ENCODE peak calls at places on chromosomes 1 and 21, in six cellular contexts. M is pancreas, Z is nephron progenitor cell, Q is psoas muscle, O is heart left ventricle, A is heart right ventricle. Y is an unnamed sample.

GRCh38 chr1:115505157-115505571 is 136.6 kb upstream of the VANGL1 start:
- DNase-seq in M (no peak), Z (no peak), Q (no peak), O (no peak), A (no peak), Y (no peak)

GRCh38 chr1:45622267-45622890 is 1.5 kb downstream of the CCDC17 start:
- DNase-seq in M (no peak), Z (peak; percentile 40), Q (peak; percentile 61), O (peak; percentile 34), A (peak; percentile 22), Y (no peak)

GRCh38 chr1:59043796-59044195 is 253.1 kb upstream of the FGGY start:
- DNase-seq in M (peak; percentile 13), Z (no peak), Q (peak; percentile 92), O (peak; percentile 84), A (peak; percentile 61), Y (peak; percentile 48)

GRCh38 chr21:45419162-45419561 is 14.2 kb downstream of the COL18A1 start:
- DNase-seq in M (no peak), Z (no peak), Q (no peak), O (peak; percentile 23), A (peak; percentile 9), Y (no peak)

GRCh38 chr1:51768971-51769601 is 109.4 kb downstream of the NRDC start:
- DNase-seq in M (no peak), Z (peak; percentile 4), Q (no peak), O (no peak), A (no peak), Y (peak; percentile 48)

GRCh38 chr1:91020967-91021685 is 709 bp downstream of the ZNF644 start:
- DNase-seq in M (peak; percentile 64), Z (peak; percentile 80), Q (peak; percentile 82), O (peak; percentile 71), A (peak; percentile 59), Y (peak; percentile 54)

GRCh38 chr1:44724408-44725308 is 6.3 kb downstream of the RNU5D-1 start:
- DNase-seq in M (no peak), Z (no peak), Q (no peak), O (no peak), A (no peak), Y (no peak)

GRCh38 chr1:82819234-82819633 is 1018.5 kb downstream of the ADGRL2 start:
- DNase-seq in M (no peak), Z (no peak), Q (no peak), O (no peak), A (no peak), Y (no peak)

GRCh38 chr1:178653091-178653490 is 72.0 kb upstream of the RALGPS2 start:
- DNase-seq in M (no peak), Z (no peak), Q (no peak), O (no peak), A (no peak), Y (peak; percentile 40)

GRCh38 chr1:233448290-233448689 is 120.8 kb downstream of the MAP3K21 start:
- DNase-seq in M (no peak), Z (no peak), Q (no peak), O (no peak), A (peak; percentile 35), Y (no peak)

GRCh38 chr1:207911983-207912760 is 1.2 kb upstream of the CD34 start:
- DNase-seq in M (no peak), Z (no peak), Q (no peak), O (no peak), A (no peak), Y (no peak)

GRCh38 chr1:151187205-151187604 is 2.8 kb downstream of the VPS72 start:
- DNase-seq in M (no peak), Z (no peak), Q (no peak), O (no peak), A (no peak), Y (no peak)

GRCh38 chr1:14539309-14539708 is 59.2 kb upstream of the KAZN start:
- DNase-seq in M (no peak), Z (no peak), Q (no peak), O (no peak), A (no peak), Y (no peak)

GRCh38 chr1:14535619-14536355 is 62.7 kb upstream of the KAZN start:
- DNase-seq in M (no peak), Z (no peak), Q (no peak), O (no peak), A (no peak), Y (no peak)

GRCh38 chr1:14539953-14540563 is 58.4 kb upstream of the KAZN start:
- DNase-seq in M (no peak), Z (peak; percentile 27), Q (no peak), O (no peak), A (no peak), Y (no peak)

GRCh38 chr1:14541348-14541747 is 57.1 kb upstream of the KAZN start:
- DNase-seq in M (no peak), Z (no peak), Q (no peak), O (no peak), A (no peak), Y (no peak)

DNA sequence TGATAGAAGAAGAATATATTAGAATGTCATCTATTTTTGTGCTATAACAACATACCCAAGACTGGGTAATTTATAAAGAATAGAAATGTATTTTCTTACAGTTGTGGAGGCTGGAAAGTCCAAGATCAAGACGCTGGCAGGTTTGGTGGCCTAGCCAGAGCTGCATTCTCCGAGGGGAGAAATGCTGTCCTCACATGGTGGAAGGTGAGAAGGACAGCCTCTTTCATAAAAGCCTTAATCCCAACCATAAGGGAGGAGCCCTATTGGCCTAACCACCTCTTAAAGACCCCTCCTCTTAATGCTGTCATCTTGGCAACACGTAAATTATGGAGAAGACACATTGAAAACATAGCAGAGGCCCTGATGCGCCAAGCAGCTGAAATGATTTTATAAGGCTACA is 60.1 kb upstream of the KAZN start:
- DNase-seq in M (no peak), Z (no peak), Q (no peak), O (no peak), A (no peak), Y (no peak)
- TF ChIP-seq CTCF in M (no peak), Z (no peak), Q (no peak), O (no peak), A (no peak), Y (no peak)

DNA sequence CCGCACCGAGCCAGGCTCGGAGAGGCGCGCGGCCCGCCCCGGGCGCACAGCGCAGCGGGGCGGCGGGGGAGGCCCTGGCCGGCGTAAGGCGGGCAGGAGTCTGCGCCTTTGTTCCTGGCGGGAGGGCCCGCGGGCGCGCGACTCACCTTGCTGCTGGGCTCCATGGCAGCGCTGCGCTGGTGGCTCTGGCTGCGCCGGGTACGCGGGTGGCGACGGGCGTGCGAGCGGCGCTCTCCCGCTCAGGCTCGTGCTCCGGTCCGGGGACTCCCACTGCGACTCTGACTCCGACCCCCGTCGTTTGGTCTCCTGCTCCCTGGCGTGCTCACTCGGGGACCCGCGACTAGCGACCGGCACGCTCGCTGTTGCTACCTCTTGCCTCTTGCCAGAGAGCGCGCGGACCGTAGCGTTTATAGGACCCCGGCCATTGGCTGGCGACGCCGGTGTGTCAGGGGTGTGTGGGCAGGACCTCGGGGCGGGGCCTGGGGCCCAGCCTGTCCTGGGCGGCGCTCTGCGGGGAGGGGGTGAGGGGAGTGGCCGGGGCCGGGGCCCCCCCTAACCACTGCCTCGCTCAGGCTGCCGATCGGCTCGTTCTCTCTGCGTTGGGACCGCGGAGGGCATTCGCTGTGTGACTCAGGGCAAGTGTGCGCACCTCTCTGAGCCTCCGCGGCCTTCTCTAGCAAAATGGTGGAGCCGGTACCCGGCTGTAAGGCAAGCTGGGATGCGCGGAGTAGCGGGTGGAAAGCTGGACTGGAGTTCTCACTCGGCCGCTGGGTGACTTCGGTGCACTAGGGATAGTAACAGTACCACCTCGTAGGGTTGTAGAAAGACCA is at the start of gene SLC2A1:
- DNase-seq in M (peak; percentile 88), Z (peak; percentile 89), Q (peak; percentile 91), O (peak; percentile 93), A (peak; percentile 90), Y (peak; percentile 93)
- TF ChIP-seq CTCF in M (no peak), Z (no peak), Q (no peak), O (no peak), A (no peak), Y (no peak)

GRCh38 chr1:18861082-18861481 is 1.6 kb upstream of the TAS1R2 start:
- DNase-seq in M (no peak), Z (no peak), Q (no peak), O (no peak), A (no peak), Y (no peak)

GRCh38 chr1:18856435-18856834 is 3.0 kb downstream of the TAS1R2 start:
- DNase-seq in M (no peak), Z (no peak), Q (no peak), O (no peak), A (no peak), Y (no peak)

GRCh38 chr1:18858070-18858688 is 1.3 kb downstream of the TAS1R2 start:
- DNase-seq in M (no peak), Z (no peak), Q (no peak), O (no peak), A (no peak), Y (no peak)

GRCh38 chr1:18861590-18861989 is 2.1 kb upstream of the TAS1R2 start:
- DNase-seq in M (no peak), Z (no peak), Q (no peak), O (no peak), A (no peak), Y (no peak)

DNA sequence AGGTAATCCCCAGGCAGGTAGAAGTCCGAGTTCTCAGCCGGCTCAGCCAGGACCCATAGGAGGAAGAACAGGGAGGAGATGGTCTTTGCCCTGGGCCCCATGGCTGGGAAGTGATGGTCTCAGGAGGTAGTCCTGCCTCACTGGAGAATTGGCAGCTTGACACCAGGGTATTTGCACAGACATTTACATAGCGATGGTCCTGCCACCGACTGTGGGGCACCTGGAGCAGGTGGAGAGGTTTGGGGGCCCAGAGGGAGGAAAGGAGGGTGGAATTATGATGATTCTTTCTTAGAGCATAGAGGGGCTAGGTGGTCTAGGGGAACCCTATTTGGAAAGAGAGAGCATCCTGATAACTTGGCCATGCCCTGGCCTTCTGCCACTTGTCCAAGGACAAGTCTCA is at the start of gene TAS1R2:
- DNase-seq in M (no peak), Z (no peak), Q (no peak), O (no peak), A (no peak), Y (no peak)
- TF ChIP-seq CTCF in M (no peak), Z (no peak), Q (no peak), O (no peak), A (no peak), Y (no peak)

GRCh38 chr1:9809122-9809521 is 14.6 kb downstream of the CLSTN1 start:
- DNase-seq in M (no peak), Z (peak; percentile 34), Q (no peak), O (no peak), A (no peak), Y (peak; percentile 52)

GRCh38 chr1:9808459-9808858 is 15.3 kb downstream of the CLSTN1 start:
- DNase-seq in M (peak; percentile 44), Z (no peak), Q (no peak), O (no peak), A (no peak), Y (no peak)

GRCh38 chr1:9801909-9802308 is 21.9 kb downstream of the CLSTN1 start:
- DNase-seq in M (no peak), Z (no peak), Q (no peak), O (no peak), A (no peak), Y (no peak)

GRCh38 chr1:9807541-9807940 is 16.2 kb downstream of the CLSTN1 start:
- DNase-seq in M (no peak), Z (no peak), Q (no peak), O (no peak), A (no peak), Y (no peak)

DNA sequence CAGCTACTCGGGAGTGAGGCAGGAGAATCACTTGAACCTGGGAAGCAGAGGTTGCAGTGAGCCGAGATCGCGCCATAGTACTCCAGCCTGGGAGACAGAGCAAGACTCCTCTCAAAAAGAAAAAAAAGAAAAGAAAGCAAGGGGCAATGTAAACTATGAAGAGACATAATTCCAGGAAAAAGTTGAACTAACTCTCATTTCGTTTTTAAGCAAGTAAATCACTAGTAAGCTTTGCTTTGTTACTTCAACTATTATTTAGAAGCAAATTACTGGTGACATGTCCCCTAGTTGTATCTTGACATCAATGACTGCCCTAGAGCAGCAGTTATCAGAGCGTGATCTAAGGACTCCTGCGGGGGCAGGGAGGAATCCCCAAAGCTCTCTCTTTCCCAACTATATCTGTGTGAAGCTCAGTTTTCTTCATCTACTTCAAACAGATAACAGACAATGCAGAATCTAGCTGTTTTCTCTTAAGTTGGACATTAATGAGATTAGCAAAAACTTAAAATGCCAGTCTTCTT is 18.7 kb downstream of the CLSTN1 start:
- DNase-seq in M (no peak), Z (no peak), Q (no peak), O (no peak), A (no peak), Y (no peak)
- TF ChIP-seq CTCF in M (no peak), Z (no peak), Q (no peak), O (no peak), A (no peak), Y (no peak)